ENCODE peak calls at places on chromosomes 11 and 22, in six cellular contexts. X, J, Y, I, W and A are unnamed samples.

GRCh38 chr22:24942301-24942700 is 4.2 kb downstream of the LHFPL7 start:
- DNase-seq in W (no peak), X (no peak), J (no peak), I (no peak), Y (no peak), A (no peak)

GRCh38 chr11:46901156-46901555 is 17.2 kb downstream of the LRP4 start:
- DNase-seq in X (no peak), J (no peak), W (no peak), I (peak; percentile 27), Y (no peak), A (no peak)

GRCh38 chr11:125071831-125072209 is 8.7 kb downstream of the SLC37A2 start:
- DNase-seq in X (no peak), Y (no peak), J (peak; percentile 12), W (no peak), I (no peak), A (no peak)

GRCh38 chr11:16881074-16881709 is 133.0 kb downstream of the PLEKHA7 start:
- DNase-seq in Y (peak; percentile 74), J (no peak), I (peak; percentile 89), X (peak; percentile 69), W (no peak), A (peak; percentile 81)

GRCh38 chr11:17354070-17354924 is 2.7 kb downstream of the NCR3LG1 start:
- DNase-seq in J (peak; percentile 86), Y (peak; percentile 27), X (peak; percentile 83), W (peak; percentile 22), I (peak; percentile 57), A (peak; percentile 74)

GRCh38 chr11:14414470-14415461 is 55.8 kb upstream of the RRAS2 start:
- DNase-seq in J (no peak), I (no peak), Y (no peak), X (peak; percentile 38), W (no peak), A (no peak)

GRCh38 chr22:36934153-36934939 is 20.9 kb downstream of the CSF2RB start:
- DNase-seq in X (no peak), W (no peak), Y (no peak), J (no peak), I (no peak), A (no peak)

GRCh38 chr22:38286915-38287669 is 14.3 kb upstream of the TMEM184B start:
- DNase-seq in I (no peak), J (no peak), W (no peak), Y (no peak), X (peak; percentile 24), A (no peak)

GRCh38 chr22:26522592-26522991 is 10.3 kb upstream of the TFIP11 start:
- DNase-seq in X (no peak), Y (no peak), W (no peak), J (no peak), I (no peak), A (no peak)

GRCh38 chr11:94760296-94760695 is 7.9 kb upstream of the AMOTL1 start:
- DNase-seq in I (no peak), J (no peak), Y (no peak), W (no peak), X (no peak), A (no peak)

GRCh38 chr11:11407065-11407737 is 54.2 kb upstream of the CSNK2A3 start:
- DNase-seq in W (no peak), I (no peak), Y (no peak), X (no peak), J (no peak), A (peak; percentile 66)

GRCh38 chr11:112589132-112589531 is 328.5 kb upstream of the PLET1 start:
- DNase-seq in I (no peak), J (no peak), W (no peak), Y (no peak), X (no peak), A (no peak)

GRCh38 chr11:58530236-58530635 is 22.3 kb upstream of the OR5B21 start:
- DNase-seq in W (no peak), I (no peak), Y (no peak), X (no peak), J (no peak), A (no peak)

GRCh38 chr11:120208777-120209176 is 2.1 kb upstream of the OAF start:
- DNase-seq in X (peak; percentile 65), W (no peak), I (peak; percentile 79), Y (peak; percentile 65), J (no peak), A (peak; percentile 39)

GRCh38 chr11:13970986-13971385 is 8.5 kb downstream of the SPON1 start:
- DNase-seq in W (no peak), Y (no peak), X (no peak), I (peak; percentile 23), J (peak; percentile 44), A (peak; percentile 36)

GRCh38 chr11:117096140-117096972 is 1.9 kb downstream of the SIK3 start:
- DNase-seq in X (no peak), Y (no peak), I (no peak), J (peak; percentile 75), W (no peak), A (no peak)

GRCh38 chr11:36672815-36673450 is 74.9 kb upstream of the RAG2 start:
- DNase-seq in I (peak; percentile 39), X (peak; percentile 64), J (peak; percentile 47), W (no peak), Y (no peak), A (no peak)

GRCh38 chr11:61076506-61077304 is 25.6 kb upstream of the CD5 start:
- DNase-seq in W (no peak), Y (no peak), J (no peak), X (no peak), I (no peak), A (no peak)

GRCh38 chr22:48441553-48441850 is 1386.2 kb downstream of the BRD1 start:
- DNase-seq in X (no peak), Y (no peak), W (no peak), I (no peak), J (no peak), A (no peak)

GRCh38 chr22:29704528-29705285 is 15.1 kb upstream of the CABP7 start:
- DNase-seq in W (peak; percentile 26), X (peak; percentile 35), Y (no peak), J (peak; percentile 24), I (no peak), A (no peak)

GRCh38 chr22:31872209-31872608 is 72.1 kb upstream of the YWHAH start:
- DNase-seq in W (no peak), Y (no peak), I (no peak), X (peak; percentile 41), J (peak; percentile 27), A (no peak)

GRCh38 chr11:17371614-17372013 is 16.8 kb downstream of the KCNJ11 start:
- DNase-seq in I (peak; percentile 44), X (peak; percentile 66), Y (no peak), W (no peak), J (peak; percentile 57), A (no peak)

GRCh38 chr11:9688716-9689511 is 25.0 kb downstream of the SWAP70 start:
- DNase-seq in J (peak; percentile 87), Y (no peak), X (peak; percentile 78), I (peak; percentile 80), W (no peak), A (no peak)

GRCh38 chr22:29700949-29701927 is 18.6 kb upstream of the CABP7 start:
- DNase-seq in J (peak; percentile 67), I (no peak), W (no peak), X (peak; percentile 39), Y (no peak), A (peak; percentile 32)

GRCh38 chr11:75014129-75014528 is 25.4 kb downstream of the NEU3 start:
- DNase-seq in J (no peak), I (peak; percentile 36), X (peak; percentile 79), Y (no peak), W (no peak), A (no peak)

GRCh38 chr11:68684385-68685356 is at the start of gene GAL:
- DNase-seq in I (no peak), W (no peak), Y (no peak), J (no peak), X (no peak), A (no peak)

GRCh38 chr22:41367039-41367679 is 14.6 kb upstream of the TEF start:
- DNase-seq in Y (peak; percentile 99), J (no peak), I (peak; percentile 94), W (peak; percentile 96), X (peak; percentile 99), A (peak; percentile 96)

GRCh38 chr11:119509277-119509841 is 86.4 kb upstream of the THY1 start:
- DNase-seq in X (peak; percentile 46), Y (no peak), I (peak; percentile 29), J (no peak), W (no peak), A (no peak)

GRCh38 chr11:100821198-100821597 is 134.1 kb downstream of the ARHGAP42 start:
- DNase-seq in I (no peak), W (no peak), J (no peak), Y (no peak), X (peak; percentile 57), A (no peak)

GRCh38 chr11:13928566-13929251 is 33.8 kb upstream of the SPON1 start:
- DNase-seq in Y (no peak), X (peak; percentile 90), W (no peak), J (peak; percentile 84), I (peak; percentile 51), A (no peak)

GRCh38 chr11:27124514-27125264 is 84.1 kb downstream of the BBOX1 start:
- DNase-seq in I (peak; percentile 29), X (peak; percentile 59), Y (no peak), W (no peak), J (peak; percentile 30), A (no peak)

GRCh38 chr11:20438637-20439036 is 51.1 kb downstream of the PRMT3 start:
- DNase-seq in Y (no peak), J (no peak), I (no peak), W (no peak), X (no peak), A (no peak)
- TF ChIP-seq CTCF in Y (no peak), J (no peak), I (no peak), W (no peak), X (no peak), A (no peak)

GRCh38 chr22:49513358-49513851 is 314.3 kb downstream of the BRD1 start:
- DNase-seq in J (no peak), I (no peak), X (no peak), W (no peak), Y (no peak), A (no peak)
- H3K4me3 ChIP-seq in J (no peak overlapping the region), I (no peak overlapping the region), X (no peak overlapping the region), W (no peak overlapping the region), Y (no peak overlapping the region), A (no peak overlapping the region)

GRCh38 chr22:47076758-47077157 is 314.3 kb downstream of the TBC1D22A start:
- DNase-seq in I (no peak), X (no peak), W (no peak), Y (no peak), J (no peak), A (no peak)
- H3K9me3 ChIP-seq in I (no peaks in the 10 kb centered on the region), X (no peaks in the 10 kb centered on the region), W (no peaks in the 10 kb centered on the region), Y (no peaks in the 10 kb centered on the region), J (no peaks in the 10 kb centered on the region), A (peaks cover 5% of the 10 kb centered on the region)

DNA sequence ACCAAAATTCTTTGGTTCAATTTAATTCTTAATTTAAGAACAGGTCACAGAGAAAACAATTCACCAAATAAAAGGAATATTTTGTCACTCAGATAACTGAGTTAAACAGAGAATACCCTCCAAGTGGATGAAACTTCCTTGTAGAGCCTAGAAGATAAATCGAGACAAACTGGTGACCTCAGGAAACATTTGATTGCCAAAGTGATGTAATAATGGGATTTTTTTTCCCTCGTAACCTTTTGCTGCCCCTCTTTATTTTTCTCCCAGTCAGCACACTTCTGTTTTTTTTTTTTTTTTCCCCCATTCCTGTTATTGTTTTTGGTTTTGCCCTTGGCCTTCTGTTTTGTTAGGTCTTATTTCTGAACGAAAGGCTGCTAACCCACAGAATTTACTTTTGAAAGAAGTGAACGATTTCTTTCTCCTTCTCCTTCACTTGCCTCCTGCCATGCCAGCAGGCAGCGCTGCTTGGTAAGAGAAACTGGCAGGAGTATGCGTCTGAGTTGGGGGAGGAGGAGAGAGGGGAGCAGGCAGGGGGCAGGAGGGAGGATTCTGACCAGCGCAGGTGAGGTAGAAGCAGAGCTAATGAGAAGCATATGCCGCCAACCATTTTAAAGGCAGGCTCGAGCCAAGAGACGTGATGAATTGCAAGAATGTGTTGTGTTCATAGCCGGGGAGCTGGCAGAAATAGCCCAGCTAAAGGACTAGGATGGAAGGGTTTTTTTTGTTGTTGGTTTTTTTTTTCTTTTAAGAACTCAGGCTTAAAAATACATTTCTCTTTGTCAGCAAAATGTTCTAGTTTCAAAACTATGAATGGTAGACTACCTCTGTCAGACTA is 121.9 kb upstream of the MTMR2 start:
- DNase-seq in I (no peak), X (peak; percentile 88), Y (peak; percentile 66), J (no peak), W (peak; percentile 15), A (no peak)
- TF ChIP-seq CTCF in I (peak; percentile 47), X (peak; percentile 43), Y (peak; percentile 32), J (no peak), W (no peak), A (no peak)